ENCODE peak calls at places on chromosomes 2 and 18, in five cellular contexts. S is iPS DF 6.9, G is AG04450, F is coronary artery, I is psoas muscle. T is an unnamed sample.
A peak's percentile ranks its signal among the peaks of the same experiment; 100 is the strongest.

GRCh38 chr18:48991299-48992055 is 40.7 kb upstream of the SMAD7 start:
- DNase-seq in I (no peak), G (no peak), S (no peak), F (no peak), T (no peak)

GRCh38 chr2:68732036-68732435 is 2.6 kb upstream of the ARHGAP25 start:
- DNase-seq in G (no peak), I (no peak), F (no peak), S (no peak), T (no peak)

GRCh38 chr2:186629245-186629996 is 39.6 kb downstream of the ITGAV start:
- DNase-seq in I (no peak), F (no peak), S (no peak), G (no peak), T (no peak)

GRCh38 chr2:224865016-224865415 is 148.9 kb upstream of the CCDC195 start:
- DNase-seq in I (no peak), S (no peak), G (no peak), F (no peak), T (no peak)

GRCh38 chr2:199806179-199806578 is 44.8 kb downstream of the FTCDNL1 start:
- DNase-seq in G (peak; percentile 68), I (no peak), S (no peak), F (no peak), T (no peak)

GRCh38 chr2:134375935-134376334 is 122.1 kb downstream of the MGAT5 start:
- DNase-seq in F (no peak), G (no peak), I (no peak), S (no peak), T (no peak)

GRCh38 chr18:68985172-68985820 is 187.4 kb downstream of the CCDC102B start:
- DNase-seq in S (no peak), G (no peak), I (no peak), F (no peak), T (no peak)

GRCh38 chr2:140988597-140988996 is 1142.2 kb downstream of the LRP1B start:
- DNase-seq in S (no peak), G (no peak), F (no peak), I (no peak), T (no peak)

GRCh38 chr2:1488851-1489250 is 75.6 kb downstream of the TPO start:
- DNase-seq in S (no peak), G (no peak), F (peak; percentile 8), I (no peak), T (no peak)

GRCh38 chr2:236014408-236015131 is 153.6 kb downstream of the GBX2 start:
- DNase-seq in S (peak; percentile 20), F (no peak), G (no peak), I (no peak), T (no peak)

GRCh38 chr2:122186761-122187222 is 431.3 kb downstream of the TSN start:
- DNase-seq in G (no peak), S (no peak), F (no peak), I (no peak), T (no peak)

GRCh38 chr18:35189510-35189909 is 51.3 kb upstream of the ZNF397 start:
- DNase-seq in G (no peak), S (no peak), F (no peak), I (no peak), T (no peak)

GRCh38 chr2:174326880-174327558 is 7.7 kb upstream of the SP9 start:
- DNase-seq in S (no peak), G (no peak), I (no peak), F (no peak), T (no peak)

GRCh38 chr18:65752625-65753325 is 2.0 kb downstream of the CDH7 start:
- DNase-seq in I (no peak), G (no peak), F (no peak), S (no peak), T (no peak)

GRCh38 chr18:32550958-32551357 is 80.3 kb upstream of the GAREM1 start:
- DNase-seq in I (no peak), F (no peak), S (peak; percentile 48), G (no peak), T (no peak)

GRCh38 chr18:61285777-61286176 is 47.5 kb upstream of the CDH20 start:
- DNase-seq in G (no peak), F (no peak), I (no peak), S (no peak), T (no peak)

GRCh38 chr2:240467149-240467642 is 31.7 kb downstream of the GPC1 start:
- DNase-seq in I (peak; percentile 46), S (no peak), G (no peak), F (no peak), T (no peak)

GRCh38 chr2:85177031-85177824 is 44.0 kb downstream of the TCF7L1 start:
- DNase-seq in G (no peak), F (no peak), I (no peak), S (no peak), T (no peak)

GRCh38 chr2:85178980-85179411 is 45.8 kb downstream of the TCF7L1 start:
- DNase-seq in F (no peak), I (no peak), S (no peak), G (no peak), T (no peak)

GRCh38 chr2:85179541-85179940 is 46.3 kb downstream of the TCF7L1 start:
- DNase-seq in I (no peak), F (no peak), S (no peak), G (no peak), T (no peak)

GRCh38 chr2:85180322-85181092 is 47.3 kb downstream of the TCF7L1 start:
- DNase-seq in I (no peak), S (no peak), G (no peak), F (peak; percentile 57), T (no peak)

GRCh38 chr2:85178154-85178553 is 45.0 kb downstream of the TCF7L1 start:
- DNase-seq in I (no peak), F (no peak), G (no peak), S (no peak), T (no peak)
- H3K4me3 ChIP-seq in I (no peak overlapping the region), F (no peak overlapping the region), G (no peak overlapping the region), S (no peak overlapping the region), T (no peak overlapping the region)

GRCh38 chr2:190789074-190790004 is 91.3 kb upstream of the GLS start:
- DNase-seq in I (no peak), F (no peak), S (no peak), G (no peak), T (no peak)
- H3K27ac ChIP-seq in I (no peak overlapping the region), F (peak overlapping the region; percentile 8), S (no peak overlapping the region), G (no peak overlapping the region), T (no peak overlapping the region)

GRCh38 chr2:148202237-148202636 is 181.3 kb downstream of the MBD5 start:
- DNase-seq in F (no peak), S (no peak), G (no peak), I (no peak), T (no peak)

GRCh38 chr2:148209598-148209997 is 188.7 kb downstream of the MBD5 start:
- DNase-seq in I (no peak), S (peak; percentile 5), F (no peak), G (no peak), T (no peak)

GRCh38 chr2:148201075-148202004 is 180.4 kb downstream of the MBD5 start:
- DNase-seq in F (no peak), S (peak; percentile 85), G (no peak), I (peak; percentile 53), T (peak; percentile 52)

DNA sequence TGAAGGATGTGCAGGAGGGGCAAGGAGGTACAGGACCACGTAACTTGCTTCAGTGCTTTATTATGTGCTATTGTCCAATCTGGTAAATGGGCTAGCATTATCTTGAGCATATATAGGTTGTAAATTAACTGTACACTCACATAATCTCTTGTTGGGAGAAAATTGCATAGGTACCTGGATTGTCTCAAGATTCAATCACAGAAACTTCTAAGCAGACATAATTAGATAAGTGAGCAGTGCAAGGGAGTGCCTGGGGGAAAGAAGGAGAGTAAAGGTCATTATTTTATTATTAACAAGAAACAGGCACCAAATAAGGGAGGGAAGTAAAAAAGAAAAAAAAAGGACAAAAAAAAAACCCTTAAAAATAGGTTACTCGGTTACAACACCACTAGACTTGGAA is 186.2 kb downstream of the MBD5 start:
- DNase-seq in F (no peak), G (no peak), I (no peak), S (no peak), T (no peak)
- H3K4me3 ChIP-seq in F (no peak overlapping the region), G (no peak overlapping the region), I (no peak overlapping the region), S (no peak overlapping the region), T (no peak overlapping the region)

DNA sequence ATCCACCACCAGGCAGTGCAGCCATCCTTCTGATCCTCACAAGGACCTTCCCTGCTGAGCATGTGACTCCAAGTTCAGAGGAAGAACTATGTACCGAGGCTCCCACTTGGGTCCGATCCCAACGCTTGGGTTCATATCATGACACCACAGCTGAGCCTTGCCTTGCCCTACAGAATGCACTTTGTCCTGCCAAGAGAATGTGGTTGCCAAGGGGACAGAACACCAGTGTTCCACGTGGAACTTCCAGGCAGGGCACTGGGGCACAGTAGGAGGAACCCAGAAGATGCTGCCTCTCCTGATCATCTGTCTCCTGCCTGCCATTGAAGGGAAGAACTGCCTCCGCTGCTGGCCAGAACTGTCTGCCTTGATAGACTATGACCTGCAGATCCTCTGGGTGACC is at the start of gene TEX51:
- DNase-seq in I (no peak), F (peak; percentile 28), S (no peak), G (no peak), T (no peak)
- H3K27ac ChIP-seq in I (no peak within 1 kb of the TSS), F (no peak within 1 kb of the TSS), S (no peak within 1 kb of the TSS), G (no peak within 1 kb of the TSS), T (no peak within 1 kb of the TSS)

GRCh38 chr2:15714002-15714401 is 122.3 kb downstream of the DDX1 start:
- DNase-seq in S (no peak), G (no peak), I (no peak), F (no peak), T (no peak)
- H3K4me3 ChIP-seq in S (no peak overlapping the region), G (no peak overlapping the region), I (no peak overlapping the region), F (no peak overlapping the region), T (no peak overlapping the region)

DNA sequence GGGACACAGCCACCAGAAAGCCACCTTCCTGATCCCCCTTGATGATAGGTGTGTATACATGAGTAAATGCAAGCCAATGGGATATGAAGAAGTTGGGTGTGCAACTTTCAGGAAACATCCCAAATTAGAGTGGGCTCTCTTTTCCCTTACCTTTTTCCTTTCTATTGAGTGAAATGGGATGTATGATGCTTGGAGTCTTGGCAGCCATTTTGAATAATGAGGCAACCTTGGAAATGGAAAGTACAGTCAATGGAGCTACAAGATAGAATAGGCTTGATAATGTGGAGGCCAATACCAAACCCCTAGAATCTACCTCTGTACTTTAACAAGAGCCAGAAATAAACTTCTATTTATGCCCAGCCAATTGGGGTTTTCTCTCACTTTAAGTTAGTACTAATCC is 13.1 kb upstream of the NABP1 start:
- DNase-seq in F (no peak), I (no peak), S (no peak), G (no peak), T (no peak)
- H3K27ac ChIP-seq in F (no peak overlapping the region), I (no peak overlapping the region), S (no peak overlapping the region), G (no peak overlapping the region), T (peak overlapping the region; percentile 18)

GRCh38 chr2:222292738-222293134 is 6.1 kb downstream of the PAX3 start:
- DNase-seq in G (no peak), F (no peak), S (no peak), I (no peak), T (no peak)
- H3K4me3 ChIP-seq in G (no peak overlapping the region), F (no peak overlapping the region), S (no peak overlapping the region), I (no peak overlapping the region), T (no peak overlapping the region)

GRCh38 chr2:38129410-38129809 is 53.5 kb upstream of the CYP1B1 start:
- DNase-seq in F (no peak), I (no peak), S (no peak), G (no peak), T (no peak)
- H3K27ac ChIP-seq in F (peak overlapping the region; percentile 67), I (peak overlapping the region; percentile 6), S (no peak overlapping the region), G (no peak overlapping the region), T (no peak overlapping the region)

T was measured in RWPE2.